ENCODE peak calls at places on chromosomes 6 and 20, in ten cellular contexts. Y, D, T, W, Z, K, C, N, O and A are unnamed samples. For H3K9me3, the result is how much of the 10 kb centered on the place peaks cover.

GRCh38 chr20:19908586-19908985 is 108.6 kb upstream of the NAA20 start:
- DNase-seq in Y (no peak), D (no peak), W (no peak), T (no peak), O (no peak), C (peak), K (no peak), Z (no peak), N (no peak), A (no peak)

GRCh38 chr6:52361347-52361944 is 505 bp upstream of the PAQR8 start:
- DNase-seq in T (no peak), D (peak), O (no peak), Z (no peak), N (peak), W (no peak), C (peak), K (peak), Y (peak), A (no peak)

GRCh38 chr6:13762648-13763441 is 51.2 kb upstream of the RANBP9 start:
- DNase-seq in N (no peak), T (no peak), W (no peak), O (peak), Y (no peak), C (peak), D (no peak), K (peak), Z (peak), A (no peak)

GRCh38 chr20:63775096-63775978 is 35.8 kb downstream of the SLC2A4RG start:
- DNase-seq in K (peak), C (peak), Y (peak), T (no peak), O (no peak), W (peak), D (peak), N (peak), Z (no peak), A (no peak)

GRCh38 chr6:74585779-74586178 is 620.1 kb downstream of the COL12A1 start:
- DNase-seq in W (no peak), N (no peak), T (peak), Z (no peak), D (no peak), Y (no peak), O (peak), C (no peak), K (peak), A (no peak)

GRCh38 chr6:105459884-105460283 is 57.0 kb upstream of the PREP start:
- DNase-seq in D (no peak), W (no peak), O (peak), T (peak), Z (no peak), C (no peak), N (no peak), Y (no peak), K (peak), A (no peak)

GRCh38 chr6:55399331-55399730 is 72.1 kb downstream of the GFRAL start:
- DNase-seq in T (no peak), Y (no peak), N (no peak), O (no peak), Z (no peak), C (no peak), K (no peak), W (no peak), D (no peak), A (no peak)

GRCh38 chr6:14499804-14500203 is 382.2 kb downstream of the CD83 start:
- DNase-seq in T (peak), Y (no peak), C (no peak), W (no peak), O (peak), N (no peak), K (peak), D (no peak), Z (no peak), A (no peak)

GRCh38 chr20:30487947-30488926 is 769.2 kb upstream of the DEFB115 start:
- DNase-seq in D (no peak), T (no peak), Z (no peak), Y (peak), K (no peak), C (no peak), O (no peak), N (no peak), W (peak), A (no peak)

GRCh38 chr20:30485331-30486102 is 771.9 kb upstream of the DEFB115 start:
- DNase-seq in C (no peak), N (no peak), W (peak), D (no peak), Y (peak), T (no peak), Z (no peak), O (no peak), K (no peak), A (no peak)

GRCh38 chr20:30484749-30485070 is 772.8 kb upstream of the DEFB115 start:
- DNase-seq in Y (no peak), N (no peak), C (no peak), D (no peak), W (no peak), K (no peak), O (no peak), T (no peak), Z (no peak), A (no peak)

GRCh38 chr20:30484009-30484748 is 773.3 kb upstream of the DEFB115 start:
- DNase-seq in Y (peak), W (peak), D (no peak), N (no peak), O (no peak), T (no peak), C (no peak), Z (no peak), K (no peak), A (no peak)

GRCh38 chr20:30486103-30486478 is 771.4 kb upstream of the DEFB115 start:
- DNase-seq in Z (no peak), K (peak), W (no peak), D (no peak), Y (no peak), O (no peak), T (no peak), C (no peak), N (no peak), A (no peak)
- H3K9me3 ChIP-seq in Z (half or more), K (under half), W (half or more), D (under half), Y (half or more), O (under half), T (under half), C (under half), N (under half), A (under half)

GRCh38 chr6:130604869-130605401 is 222.3 kb upstream of the SMLR1 start:
- DNase-seq in W (no peak), O (no peak), D (no peak), C (no peak), N (no peak), K (no peak), Z (no peak), T (no peak), Y (no peak), A (no peak)
- H3K9me3 ChIP-seq in W (under half), O (under half), D (under half), C (under half), N (under half), K (under half), Z (under half), T (under half), Y (under half), A (under half)

GRCh38 chr20:5638023-5638422 is 112.2 kb upstream of the SHLD1 start:
- DNase-seq in D (no peak), N (no peak), W (no peak), T (no peak), Z (no peak), C (no peak), Y (no peak), K (no peak), O (no peak), A (no peak)
- H3K9me3 ChIP-seq in D (under half), N (under half), W (under half), T (under half), Z (under half), C (under half), Y (under half), K (under half), O (under half), A (under half)

GRCh38 chr6:88358846-88359245 is 192.7 kb upstream of the CNR1 start:
- DNase-seq in Y (no peak), T (no peak), O (peak), K (peak), N (no peak), Z (no peak), W (no peak), C (no peak), D (no peak), A (no peak)
- H3K9me3 ChIP-seq in Y (under half), T (under half), O (under half), K (under half), N (under half), Z (under half), W (under half), C (under half), D (under half), A (under half)

GRCh38 chr20:55830124-55830828 is 175.0 kb downstream of the CBLN4 start:
- DNase-seq in K (no peak), C (no peak), Z (no peak), D (no peak), Y (no peak), W (no peak), O (no peak), T (no peak), N (no peak), A (no peak)
- H3K9me3 ChIP-seq in K (under half), C (under half), Z (under half), D (under half), Y (under half), W (under half), O (under half), T (under half), N (under half), A (under half)

GRCh38 chr6:79813854-79814477 is 133.4 kb downstream of the ELOVL4 start:
- DNase-seq in Y (no peak), K (peak), W (no peak), T (peak), C (peak), Z (peak), O (peak), N (peak), D (peak), A (peak)

GRCh38 chr6:79812195-79812594 is 135.2 kb downstream of the ELOVL4 start:
- DNase-seq in O (no peak), Z (no peak), C (no peak), N (no peak), W (no peak), Y (no peak), K (no peak), T (no peak), D (no peak), A (no peak)

GRCh38 chr6:79810878-79811277 is 136.5 kb downstream of the ELOVL4 start:
- DNase-seq in D (no peak), W (no peak), O (no peak), K (no peak), Y (no peak), C (no peak), N (no peak), Z (no peak), T (no peak), A (no peak)

GRCh38 chr6:79810153-79810806 is 137.1 kb downstream of the ELOVL4 start:
- DNase-seq in Z (no peak), C (no peak), Y (no peak), O (no peak), K (no peak), D (no peak), T (no peak), W (no peak), N (no peak), A (no peak)

DNA sequence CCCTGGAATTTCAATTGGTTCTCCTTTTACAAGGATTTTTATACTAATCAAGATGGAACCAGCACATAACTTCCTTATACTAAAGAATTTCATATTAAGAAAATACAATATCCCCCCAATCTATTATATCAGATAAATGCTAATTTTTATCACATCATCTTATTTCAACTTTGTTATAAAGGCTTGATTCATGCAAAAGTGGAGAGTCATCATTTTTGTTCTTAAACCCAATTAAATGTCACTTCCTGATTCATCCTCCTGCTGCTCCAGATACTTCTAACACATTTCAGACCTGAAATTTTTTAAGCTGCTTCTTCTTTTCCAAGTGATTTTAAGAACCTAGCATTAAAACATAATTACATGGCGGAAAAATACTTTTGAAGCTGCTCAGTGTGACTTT is 134.2 kb downstream of the ELOVL4 start:
- DNase-seq in C (no peak), Y (no peak), Z (no peak), K (no peak), T (no peak), W (no peak), D (no peak), N (no peak), O (no peak), A (no peak)
- H3K9me3 ChIP-seq in C (under half), Y (under half), Z (under half), K (under half), T (under half), W (under half), D (under half), N (under half), O (under half), A (under half)